ENCODE peak calls at places on chromosomes 4 and X, in six cellular contexts. U is K562, F is HepG2, Q is SK-N-SH, M is H1, G is GM12878. A is an unnamed sample.

GRCh38 chr4:76639292-76639691 is 204.3 kb downstream of the SHROOM3 start:
- DNase-seq in F (no peak), M (no peak), Q (no peak), U (no peak), G (no peak), A (no peak)

GRCh38 chrX:41333994-41334865 is at the start of gene DDX3X:
- DNase-seq in Q (peak), M (peak), F (peak), U (peak), G (peak), A (peak)

GRCh38 chr4:1568855-1569460 is 115.2 kb downstream of the FAM53A start:
- DNase-seq in G (no peak), U (no peak), Q (no peak), M (no peak), F (no peak), A (no peak)

GRCh38 chr4:85779165-85779564 is 304.2 kb downstream of the ARHGAP24 start:
- DNase-seq in M (no peak), U (no peak), G (no peak), F (no peak), Q (no peak), A (no peak)

GRCh38 chr4:40710484-40711269 is 39.1 kb upstream of the NSUN7 start:
- DNase-seq in U (no peak), F (no peak), Q (no peak), M (no peak), G (no peak), A (peak)

GRCh38 chr4:70943115-70943514 is 40.9 kb downstream of the MOB1B start:
- DNase-seq in M (no peak), F (no peak), G (no peak), Q (no peak), U (no peak), A (peak)

GRCh38 chr4:20331642-20332041 is 79.9 kb downstream of the SLIT2 start:
- DNase-seq in F (no peak), M (no peak), U (no peak), G (no peak), Q (no peak), A (no peak)

GRCh38 chrX:2711441-2711840 is 20.3 kb downstream of the CD99 start:
- DNase-seq in U (no peak), M (no peak), G (no peak), Q (no peak), F (no peak), A (no peak)

GRCh38 chrX:33128048-33128805 is 83.1 kb downstream of the DMD start:
- DNase-seq in Q (no peak), G (no peak), F (no peak), U (no peak), M (no peak), A (no peak)

GRCh38 chrX:12227412-12228041 is 89.3 kb downstream of the FRMPD4 start:
- DNase-seq in U (no peak), G (no peak), M (no peak), F (no peak), Q (no peak), A (no peak)

GRCh38 chrX:38807873-38808272 is 6.6 kb downstream of the MID1IP1 start:
- DNase-seq in Q (no peak), U (no peak), G (no peak), F (no peak), M (no peak), A (no peak)

GRCh38 chr4:42750091-42750490 is 93.2 kb upstream of the ATP8A1 start:
- DNase-seq in F (no peak), U (no peak), Q (peak), G (peak), M (no peak), A (no peak)
- TF ChIP-seq GABPA in F (no peak), U (no peak), Q (no peak), G (no peak), M (no peak), A (no peak)

DNA sequence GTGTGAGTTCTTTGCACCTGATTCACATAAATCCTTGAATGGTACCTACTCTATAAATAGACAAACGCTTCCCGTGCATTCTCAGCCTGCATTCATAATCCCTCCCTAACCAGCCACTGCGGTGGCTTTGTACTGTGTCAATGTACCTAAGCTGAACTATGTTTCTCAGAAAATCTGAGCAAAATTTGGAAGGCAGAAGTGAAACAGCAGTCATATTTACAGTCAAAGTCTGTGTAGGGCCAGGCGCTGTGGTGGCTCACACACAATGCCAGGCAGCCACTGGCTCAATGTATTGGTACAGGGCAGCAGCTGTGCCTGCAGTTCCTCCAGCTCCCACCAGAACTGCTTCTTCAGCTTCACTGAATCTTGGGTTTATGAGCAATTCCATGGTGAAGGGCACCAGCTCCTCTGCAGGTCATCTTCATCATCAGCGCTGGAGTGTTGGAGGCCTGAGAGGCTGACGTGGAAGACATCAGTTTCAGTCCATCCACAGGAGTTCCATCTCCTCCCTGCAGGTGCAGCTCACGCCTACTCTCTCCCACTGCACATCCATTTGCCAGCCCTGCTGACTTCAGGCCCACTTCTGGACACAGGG is 32.3 kb upstream of the IRF2 start:
- DNase-seq in Q (peak), U (no peak), G (peak), M (no peak), F (peak), A (peak)
- TF ChIP-seq CTCF in Q (peak), U (no peak), G (no peak), M (peak), F (no peak), A (no peak)

DNA sequence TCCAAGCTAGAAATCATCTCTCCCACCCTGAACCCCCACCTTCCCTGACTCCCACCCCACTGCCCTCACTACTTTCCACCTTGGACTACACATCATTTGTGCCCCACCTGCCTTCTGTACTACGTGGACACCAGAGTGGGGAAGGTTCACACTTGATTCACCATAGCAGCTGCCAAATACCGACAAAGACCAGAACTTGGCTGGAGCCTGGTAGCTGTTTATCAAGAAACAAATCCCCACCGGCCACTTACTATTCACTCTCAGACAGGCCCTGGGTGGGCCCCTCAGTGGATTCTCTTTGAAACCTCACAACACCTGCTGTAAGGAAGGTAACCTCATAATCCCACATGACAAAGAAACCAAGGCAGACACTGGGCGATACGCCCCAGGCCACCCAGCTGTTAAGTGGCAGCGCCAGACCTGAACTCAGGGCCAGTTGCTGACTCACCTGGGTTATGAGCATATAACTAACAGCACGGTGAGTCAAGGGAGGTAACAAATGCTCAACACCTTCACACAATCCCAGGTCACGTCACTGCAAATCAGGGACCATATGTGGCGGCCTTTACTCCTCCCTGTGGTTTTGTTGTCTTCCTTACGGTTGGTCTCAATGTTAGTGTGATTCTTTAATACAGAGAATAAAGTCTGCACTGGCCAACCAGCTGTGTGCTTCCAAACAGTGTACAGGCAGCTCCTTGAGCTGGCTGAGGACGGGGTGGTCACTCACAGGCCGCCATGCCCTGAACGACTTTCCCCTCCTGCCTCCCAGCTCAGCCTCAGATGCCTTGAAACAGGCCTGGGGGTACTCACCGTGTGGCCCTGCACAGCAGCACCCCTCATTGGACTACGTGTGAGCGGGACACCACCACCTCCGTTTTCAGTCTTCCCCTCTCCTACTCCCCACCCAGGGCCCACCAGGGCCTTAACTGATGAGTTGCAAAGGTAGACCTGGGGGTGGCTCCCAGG is 7.5 kb downstream of the WDR1 start:
- DNase-seq in G (no peak), U (no peak), F (no peak), Q (no peak), M (no peak), A (no peak)
- TF ChIP-seq POLR2AphosphoS5 in G (peak), U (peak), F (no peak), Q (no peak), M (peak), A (no peak)

DNA sequence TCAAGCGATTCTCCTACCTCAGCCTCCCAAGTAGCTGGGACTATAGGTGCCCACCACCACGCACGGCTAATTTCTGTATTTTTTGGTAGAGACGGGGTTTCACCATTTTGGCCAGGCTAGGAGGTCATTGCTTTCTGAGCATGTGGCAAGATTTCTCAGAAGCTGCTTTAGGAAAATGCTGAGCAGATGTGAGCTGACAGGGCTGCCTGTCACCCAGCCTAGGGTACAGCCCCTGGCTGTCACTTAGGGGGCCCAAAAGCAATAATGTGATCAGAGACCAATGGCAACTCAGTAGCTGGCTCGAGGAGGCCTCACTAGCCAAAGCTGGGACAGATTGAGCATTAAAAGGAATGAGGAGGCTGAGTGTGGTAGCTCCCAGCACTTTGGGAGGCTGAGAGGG is 64.8 kb downstream of the TNIP2 start:
- DNase-seq in F (no peak), M (no peak), G (no peak), Q (no peak), U (no peak), A (no peak)
- TF ChIP-seq GABPA in F (no peak), M (no peak), G (no peak), Q (no peak), U (no peak), A (no peak)

DNA sequence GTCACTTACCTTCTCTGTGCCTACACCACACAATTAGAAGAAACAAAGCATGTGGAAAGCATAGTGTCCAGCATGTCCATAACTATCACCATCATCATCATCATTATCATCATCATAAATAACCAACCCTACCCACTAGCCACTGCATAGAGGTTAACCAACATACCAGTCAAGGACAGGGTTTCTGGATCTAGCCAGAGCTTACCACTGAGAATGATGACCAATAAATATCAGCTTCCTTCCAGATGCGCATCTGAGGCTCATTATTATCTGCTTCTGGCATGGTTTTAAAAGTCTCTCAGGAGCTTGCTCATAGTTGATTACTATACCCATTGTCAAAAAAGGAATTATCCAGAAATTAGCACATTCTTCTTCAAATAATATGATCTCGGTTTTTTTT is 25.5 kb upstream of the MYOZ2 start:
- DNase-seq in Q (no peak), M (no peak), U (no peak), G (no peak), F (no peak), A (no peak)
- TF ChIP-seq CTCF in Q (no peak), M (no peak), U (no peak), G (no peak), F (no peak), A (no peak)

GRCh38 chr4:121696140-121696640 is 590 bp downstream of the ANXA5 start:
- DNase-seq in U (peak), G (no peak), F (peak), Q (peak), M (peak), A (peak)
- TF ChIP-seq POLR2AphosphoS5 in U (no peak), G (no peak), F (no peak), Q (no peak), M (peak), A (no peak)

DNA sequence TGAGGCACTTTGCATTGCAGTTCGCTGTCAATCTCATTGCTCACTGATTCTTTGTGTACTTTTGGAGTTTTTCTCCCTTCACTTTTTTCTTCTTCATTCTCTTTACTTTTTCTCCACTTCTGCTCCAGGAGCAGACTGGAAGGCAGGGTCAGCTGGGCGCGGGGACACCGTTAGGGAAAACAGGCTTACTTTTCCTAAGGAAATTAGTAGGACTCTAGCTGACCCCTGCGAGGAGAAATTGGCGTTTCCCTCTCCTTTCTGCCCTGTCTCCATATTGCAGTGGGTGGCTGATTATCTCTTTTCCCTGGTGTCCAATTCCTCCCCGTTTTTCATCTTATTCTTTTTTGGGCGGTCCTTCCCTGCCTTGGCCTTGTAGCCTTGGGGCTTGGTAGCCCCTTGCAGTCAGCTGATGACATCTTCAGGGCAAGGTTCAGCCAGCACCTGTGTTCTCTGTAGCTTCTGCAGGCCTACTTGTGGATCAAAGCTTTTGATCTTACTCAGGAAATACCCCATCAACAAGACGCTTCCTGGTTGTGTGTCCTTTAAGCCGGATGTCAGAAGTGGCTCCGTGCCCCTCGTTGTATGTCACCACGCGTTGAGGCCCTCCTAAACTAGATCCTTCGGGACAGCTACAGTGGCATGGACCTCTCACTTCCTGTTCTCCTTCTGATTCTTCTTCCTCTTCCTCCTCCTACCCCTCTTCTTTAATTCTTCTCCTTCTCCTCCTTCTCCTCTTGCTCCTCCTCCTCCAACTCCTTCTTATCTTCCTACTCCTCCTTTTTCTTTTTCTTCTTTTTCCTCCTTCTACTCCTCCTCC is 36.1 kb downstream of the NBDY start:
- DNase-seq in Q (no peak), U (no peak), M (peak), F (no peak), G (no peak), A (peak)
- TF ChIP-seq GABPA in Q (no peak), U (no peak), M (no peak), F (no peak), G (peak), A (no peak)

GRCh38 chrX:107450823-107451509 is 1.5 kb downstream of the FRMPD3 start:
- DNase-seq in U (peak), M (peak), G (no peak), Q (no peak), F (no peak), A (no peak)
- TF ChIP-seq CTCF in U (peak), M (peak), G (no peak), Q (peak), F (no peak), A (no peak)

GRCh38 chrX:23373129-23373804 is 38.6 kb downstream of the PTCHD1 start:
- DNase-seq in F (no peak), U (no peak), Q (no peak), M (no peak), G (no peak), A (no peak)
- TF ChIP-seq POLR2AphosphoS5 in F (no peak), U (no peak), Q (no peak), M (no peak), G (no peak), A (no peak)

A was measured in HL-60.